ENCODE peak calls at places on chromosome 7, in eight cellular contexts. M, F, U, W, P, L, N and Q are unnamed samples.

GRCh38 chr7:8086239-8086638 is 117.6 kb downstream of the GLCCI1 start:
- DNase-seq in M (no peak), F (no peak), U (no peak), W (no peak), P (no peak), L (no peak), N (no peak), Q (no peak)

GRCh38 chr7:4726051-4726450 is 44.0 kb downstream of the FOXK1 start:
- DNase-seq in M (peak), F (no peak), U (no peak), W (no peak), P (no peak), L (no peak), N (no peak), Q (no peak)

GRCh38 chr7:94313926-94314325 is 80.8 kb upstream of the COL1A2 start:
- DNase-seq in M (peak), F (peak), U (no peak), W (no peak), P (no peak), L (no peak), N (peak), Q (no peak)

GRCh38 chr7:40507166-40507565 is 372.4 kb downstream of the SUGCT start:
- DNase-seq in M (peak), F (peak), U (no peak), W (no peak), P (no peak), L (no peak), N (no peak), Q (no peak)

GRCh38 chr7:139899328-139900020 is 70.4 kb downstream of the TBXAS1 start:
- DNase-seq in M (no peak), F (no peak), U (no peak), W (no peak), P (no peak), L (no peak), N (no peak), Q (no peak)

GRCh38 chr7:157690058-157690832 is 353.4 kb downstream of the DNAJB6 start:
- DNase-seq in M (peak), F (no peak), U (no peak), W (peak), P (no peak), L (no peak), N (peak), Q (no peak)

GRCh38 chr7:70736715-70737460 is 395.1 kb upstream of the GALNT17 start:
- DNase-seq in M (peak), F (peak), U (no peak), W (no peak), P (no peak), L (no peak), N (peak), Q (no peak)

GRCh38 chr7:151954866-151955820 is 1.1 kb upstream of the GALNTL5 start:
- DNase-seq in M (peak), F (peak), U (no peak), W (no peak), P (no peak), L (no peak), N (no peak), Q (no peak)

GRCh38 chr7:69782917-69783684 is 184.8 kb downstream of the AUTS2 start:
- DNase-seq in M (no peak), F (peak), U (peak), W (no peak), P (no peak), L (no peak), N (no peak), Q (no peak)

GRCh38 chr7:133563196-133563707 is 310.4 kb downstream of the EXOC4 start:
- DNase-seq in M (no peak), F (no peak), U (no peak), W (no peak), P (no peak), L (no peak), N (no peak), Q (no peak)
- TF ChIP-seq CTCF in M (no peak), F (no peak), U (no peak), W (no peak), P (no peak), L (no peak), N (no peak), Q (no peak)

DNA sequence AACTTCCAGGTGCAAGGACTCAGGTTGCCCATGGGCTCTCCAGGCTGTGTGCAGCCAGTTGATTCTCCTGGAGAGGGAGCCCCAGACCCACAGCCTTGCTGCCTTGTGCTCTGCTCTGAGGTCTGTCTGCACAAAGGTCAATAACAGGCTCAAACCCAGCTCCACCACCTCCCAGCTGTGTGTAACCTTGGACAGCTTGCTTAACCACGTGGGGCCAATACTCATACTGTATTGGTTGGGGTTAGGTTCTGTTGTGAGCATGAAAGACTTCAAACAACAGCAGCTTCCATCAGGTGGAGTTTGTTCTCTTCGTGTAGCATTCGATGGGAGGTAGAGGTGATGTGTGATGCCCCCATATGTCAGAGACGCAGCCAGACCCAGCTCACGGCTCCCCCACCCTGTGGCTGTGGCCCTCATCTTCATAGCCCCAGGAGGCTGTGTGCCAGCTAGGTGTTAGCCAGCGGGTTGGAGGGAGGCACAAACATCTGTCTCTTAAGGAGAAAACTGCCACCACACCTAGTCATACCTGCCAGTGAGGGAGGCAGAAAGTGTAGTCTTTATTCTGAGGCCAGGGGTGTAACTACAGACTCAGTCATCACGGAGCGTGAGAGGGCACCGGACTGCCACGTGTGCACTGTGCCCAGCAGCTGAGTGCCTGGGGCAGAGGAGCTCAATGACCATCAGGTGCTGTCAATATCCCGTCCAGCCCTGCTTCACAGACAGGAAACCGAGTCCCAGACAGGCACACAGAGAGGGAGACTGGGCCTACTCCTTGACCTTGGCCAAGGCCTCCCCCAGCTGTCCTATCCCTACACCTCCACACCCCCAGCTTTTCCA is 8.0 kb upstream of the POLD2 start:
- DNase-seq in M (no peak), F (peak), U (peak), W (peak), P (no peak), L (peak), N (no peak), Q (no peak)
- TF ChIP-seq CTCF in M (peak), F (peak), U (peak), W (peak), P (no peak), L (peak), N (peak), Q (no peak)

GRCh38 chr7:121351682-121352081 is 22.9 kb downstream of the WNT16 start:
- DNase-seq in M (no peak), F (no peak), U (no peak), W (no peak), P (no peak), L (no peak), N (no peak), Q (no peak)
- TF ChIP-seq CTCF in M (peak), F (peak), U (no peak), W (peak), P (no peak), L (peak), N (peak), Q (no peak)

GRCh38 chr7:2386964-2387669 is 16.3 kb upstream of the CHST12 start:
- DNase-seq in M (no peak), F (no peak), U (no peak), W (no peak), P (no peak), L (no peak), N (no peak), Q (no peak)

GRCh38 chr7:2381227-2381626 is 22.2 kb upstream of the CHST12 start:
- DNase-seq in M (no peak), F (no peak), U (no peak), W (no peak), P (no peak), L (no peak), N (no peak), Q (no peak)

GRCh38 chr7:2383543-2384274 is 19.7 kb upstream of the CHST12 start:
- DNase-seq in M (no peak), F (no peak), U (no peak), W (no peak), P (no peak), L (no peak), N (no peak), Q (no peak)

GRCh38 chr7:2381881-2382509 is 21.4 kb upstream of the CHST12 start:
- DNase-seq in M (no peak), F (no peak), U (no peak), W (no peak), P (no peak), L (no peak), N (no peak), Q (no peak)

GRCh38 chr7:2384354-2385243 is 18.8 kb upstream of the CHST12 start:
- DNase-seq in M (no peak), F (no peak), U (no peak), W (no peak), P (no peak), L (no peak), N (no peak), Q (no peak)
- TF ChIP-seq CTCF in M (no peak), F (no peak), U (peak), W (no peak), P (no peak), L (no peak), N (peak), Q (no peak)

GRCh38 chr7:44307301-44307900 is 18.0 kb downstream of the CAMK2B start:
- DNase-seq in M (peak), F (peak), U (no peak), W (peak), P (peak), L (peak), N (peak), Q (no peak)
- TF ChIP-seq CTCF in M (peak), F (peak), U (no peak), W (no peak), P (no peak), L (peak), N (peak), Q (no peak)

DNA sequence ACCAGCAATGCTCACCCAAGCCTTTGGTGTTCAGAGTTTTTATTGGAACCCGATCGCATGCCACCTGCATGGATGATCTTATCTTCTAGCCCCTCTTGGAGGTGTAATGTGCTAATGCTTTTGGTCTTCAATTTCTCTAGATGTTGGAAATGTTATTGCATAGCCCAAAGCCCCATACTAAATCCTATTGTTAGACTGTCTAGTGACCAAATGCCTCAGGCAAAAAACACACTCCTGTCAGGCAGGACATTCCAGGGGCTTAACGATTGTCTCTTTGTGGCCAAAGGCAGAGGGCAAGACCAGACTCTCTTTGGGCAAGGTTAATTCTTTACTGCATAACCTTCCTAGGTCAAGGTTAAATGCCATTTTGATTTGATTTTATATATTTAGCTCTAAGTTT is 187.9 kb downstream of the BMPER start:
- DNase-seq in M (no peak), F (no peak), U (no peak), W (no peak), P (no peak), L (no peak), N (no peak), Q (no peak)
- TF ChIP-seq CTCF in M (no peak), F (no peak), U (no peak), W (no peak), P (no peak), L (no peak), N (no peak), Q (no peak)

GRCh38 chr7:116173051-116174028 is 37.0 kb upstream of the TES start:
- DNase-seq in M (peak), F (peak), U (peak), W (peak), P (no peak), L (peak), N (no peak), Q (no peak)
- TF ChIP-seq CTCF in M (peak), F (peak), U (peak), W (peak), P (peak), L (peak), N (peak), Q (peak)

DNA sequence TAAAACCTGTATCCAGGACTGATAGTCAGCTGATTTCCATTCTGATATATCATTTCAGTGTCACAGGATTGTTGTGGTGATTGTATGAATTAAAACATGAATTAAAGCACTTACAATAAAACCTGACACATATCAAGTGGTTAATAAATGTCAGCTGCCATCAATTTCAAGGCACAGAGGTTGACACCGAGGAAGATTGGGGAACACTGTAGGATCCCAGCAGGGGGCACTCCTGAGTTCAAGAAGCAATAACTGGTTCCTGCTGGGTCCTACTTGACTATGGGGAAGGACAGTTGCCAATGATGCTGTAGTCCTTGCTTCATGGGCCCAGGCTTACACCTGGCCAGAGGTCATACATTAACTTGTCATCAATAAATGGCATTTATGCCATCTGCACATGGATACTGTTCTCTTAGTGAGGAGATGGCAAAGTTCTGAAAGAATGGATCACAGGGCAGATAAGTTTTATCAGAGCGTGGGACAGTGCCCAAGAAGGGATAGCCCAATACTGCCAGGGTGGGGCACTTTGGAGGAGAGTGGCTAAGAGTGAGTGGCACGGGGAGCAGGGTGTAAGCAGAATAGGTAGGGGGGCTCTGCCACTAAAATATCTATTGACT is 24.1 kb downstream of the FZD1 start:
- DNase-seq in M (peak), F (no peak), U (peak), W (peak), P (no peak), L (peak), N (peak), Q (no peak)
- TF ChIP-seq CTCF in M (peak), F (peak), U (peak), W (peak), P (no peak), L (peak), N (peak), Q (peak)

GRCh38 chr7:30353932-30354607 is 69.7 kb downstream of the ZNRF2 start:
- DNase-seq in M (no peak), F (no peak), U (no peak), W (no peak), P (no peak), L (no peak), N (no peak), Q (no peak)

GRCh38 chr7:30351724-30352123 is 67.3 kb downstream of the ZNRF2 start:
- DNase-seq in M (no peak), F (no peak), U (no peak), W (no peak), P (no peak), L (no peak), N (no peak), Q (no peak)

GRCh38 chr7:30351274-30351673 is 66.9 kb downstream of the ZNRF2 start:
- DNase-seq in M (no peak), F (no peak), U (no peak), W (no peak), P (no peak), L (no peak), N (no peak), Q (no peak)

GRCh38 chr7:30353532-30353931 is 69.1 kb downstream of the ZNRF2 start:
- DNase-seq in M (no peak), F (no peak), U (no peak), W (no peak), P (no peak), L (no peak), N (no peak), Q (no peak)

GRCh38 chr7:30352169-30352568 is 67.8 kb downstream of the ZNRF2 start:
- DNase-seq in M (no peak), F (no peak), U (no peak), W (no peak), P (no peak), L (no peak), N (no peak), Q (no peak)
- TF ChIP-seq CTCF in M (no peak), F (no peak), U (no peak), W (no peak), P (peak), L (no peak), N (no peak), Q (no peak)

GRCh38 chr7:23234569-23235296 is 11.8 kb upstream of the GPNMB start:
- DNase-seq in M (no peak), F (no peak), U (no peak), W (no peak), P (no peak), L (no peak), N (no peak), Q (no peak)
- TF ChIP-seq CTCF in M (no peak), F (no peak), U (no peak), W (no peak), P (no peak), L (no peak), N (no peak), Q (no peak)